ENCODE peak calls at places on chromosomes 2 and 18, in seven cellular contexts. K, U, D, P, Q, G and H are unnamed samples.
A peak's percentile ranks its signal among the peaks of the same experiment; 100 is the strongest.

GRCh38 chr2:180240774-180241173 is 233.7 kb upstream of the CWC22 start:
- DNase-seq in K (peak; percentile 41), U (no peak), D (no peak), P (no peak), Q (no peak), G (no peak), H (no peak)

GRCh38 chr2:54949431-54949830 is 100.8 kb downstream of the RTN4 start:
- DNase-seq in K (peak; percentile 40), U (no peak), D (no peak), P (no peak), Q (no peak), G (no peak), H (no peak)

GRCh38 chr2:8752385-8752784 is 70.5 kb downstream of the ID2 start:
- DNase-seq in K (no peak), U (no peak), D (no peak), P (no peak), Q (no peak), G (no peak), H (no peak)

GRCh38 chr18:9822587-9822986 is 63.2 kb upstream of the TXNDC2 start:
- DNase-seq in K (no peak), U (no peak), D (no peak), P (no peak), Q (no peak), G (no peak), H (no peak)

GRCh38 chr2:224343226-224343625 is 58.7 kb downstream of the FAM124B start:
- DNase-seq in K (no peak), U (no peak), D (no peak), P (no peak), Q (no peak), G (no peak), H (no peak)

GRCh38 chr2:231708773-231709635 is 679 bp downstream of the PTMA start:
- DNase-seq in K (peak; percentile 40), U (no peak), D (no peak), P (peak; percentile 57), Q (peak; percentile 47), G (peak; percentile 68), H (no peak)

GRCh38 chr2:178142274-178143065 is 30.2 kb downstream of the RBM45 start:
- DNase-seq in K (peak; percentile 9), U (no peak), D (no peak), P (no peak), Q (no peak), G (no peak), H (no peak)

GRCh38 chr2:118388771-118389170 is 300.5 kb downstream of the INSIG2 start:
- DNase-seq in K (peak; percentile 55), U (no peak), D (no peak), P (no peak), Q (no peak), G (no peak), H (no peak)

GRCh38 chr18:29251681-29252080 is 1074.8 kb upstream of the CDH2 start:
- DNase-seq in K (no peak), U (no peak), D (no peak), P (no peak), Q (no peak), G (no peak), H (no peak)

GRCh38 chr2:148876589-148877402 is 1.8 kb downstream of the KIF5C start:
- DNase-seq in K (no peak), U (no peak), D (no peak), P (no peak), Q (peak; percentile 35), G (peak; percentile 52), H (no peak)

GRCh38 chr2:219612605-219613286 is 14.7 kb upstream of the SLC4A3 start:
- DNase-seq in K (no peak), U (peak; percentile 65), D (no peak), P (no peak), Q (no peak), G (peak; percentile 63), H (no peak)

GRCh38 chr2:133324150-133324561 is 244.1 kb downstream of the NCKAP5 start:
- DNase-seq in K (peak; percentile 60), U (no peak), D (no peak), P (no peak), Q (no peak), G (no peak), H (no peak)

GRCh38 chr2:81658227-81658626 is 1353.7 kb upstream of the LRRTM1 start:
- DNase-seq in K (no peak), U (no peak), D (no peak), P (no peak), Q (no peak), G (no peak), H (no peak)
- H3K9me3 ChIP-seq in K (no peaks in the 10 kb centered on the region), U (peaks cover 5% of the 10 kb centered on the region), D (no peaks in the 10 kb centered on the region), P (peaks cover 34% of the 10 kb centered on the region), Q (peaks cover 5% of the 10 kb centered on the region), G (peaks cover 10% of the 10 kb centered on the region), H (no peaks in the 10 kb centered on the region)

GRCh38 chr2:37205689-37206341 is 9.5 kb downstream of the CEBPZOS start:
- DNase-seq in K (no peak), U (no peak), D (no peak), P (no peak), Q (no peak), G (no peak), H (no peak)
- H3K9me3 ChIP-seq in K (no peaks in the 10 kb centered on the region), U (no peaks in the 10 kb centered on the region), D (peaks cover 6% of the 10 kb centered on the region), P (peaks cover 55% of the 10 kb centered on the region), Q (no peaks in the 10 kb centered on the region), G (peaks cover 16% of the 10 kb centered on the region), H (peaks cover 20% of the 10 kb centered on the region)

GRCh38 chr2:63054812-63055509 is 4.3 kb downstream of the OTX1 start:
- DNase-seq in K (no peak), U (no peak), D (no peak), P (no peak), Q (no peak), G (no peak), H (no peak)
- H3K9me3 ChIP-seq in K (no peaks in the 10 kb centered on the region), U (no peaks in the 10 kb centered on the region), D (no peaks in the 10 kb centered on the region), P (no peaks in the 10 kb centered on the region), Q (no peaks in the 10 kb centered on the region), G (no peaks in the 10 kb centered on the region), H (no peaks in the 10 kb centered on the region)

GRCh38 chr18:52070295-52070756 is 269.7 kb upstream of the DCC start:
- DNase-seq in K (no peak), U (no peak), D (no peak), P (no peak), Q (no peak), G (no peak), H (no peak)

GRCh38 chr18:52063923-52064322 is 276.1 kb upstream of the DCC start:
- DNase-seq in K (no peak), U (no peak), D (no peak), P (no peak), Q (no peak), G (no peak), H (no peak)

GRCh38 chr18:52069201-52069600 is 270.8 kb upstream of the DCC start:
- DNase-seq in K (no peak), U (no peak), D (no peak), P (no peak), Q (no peak), G (no peak), H (no peak)
- H3K9me3 ChIP-seq in K (no peaks in the 10 kb centered on the region), U (no peaks in the 10 kb centered on the region), D (peaks cover 5% of the 10 kb centered on the region), P (peaks cover 56% of the 10 kb centered on the region), Q (no peaks in the 10 kb centered on the region), G (no peaks in the 10 kb centered on the region), H (no peaks in the 10 kb centered on the region)

GRCh38 chr2:116513991-116514390 is 1300.5 kb upstream of the DDX18 start:
- DNase-seq in K (no peak), U (no peak), D (no peak), P (no peak), Q (no peak), G (no peak), H (no peak)

GRCh38 chr2:116511426-116511825 is 1303.1 kb upstream of the DDX18 start:
- DNase-seq in K (no peak), U (no peak), D (no peak), P (no peak), Q (no peak), G (no peak), H (no peak)

GRCh38 chr2:116510117-116510671 is 1304.3 kb upstream of the DDX18 start:
- DNase-seq in K (no peak), U (no peak), D (no peak), P (no peak), Q (no peak), G (no peak), H (no peak)
- H3K9me3 ChIP-seq in K (no peaks in the 10 kb centered on the region), U (no peaks in the 10 kb centered on the region), D (no peaks in the 10 kb centered on the region), P (peaks cover 30% of the 10 kb centered on the region), Q (no peaks in the 10 kb centered on the region), G (no peaks in the 10 kb centered on the region), H (no peaks in the 10 kb centered on the region)

GRCh38 chr2:168655207-168655606 is 147.2 kb upstream of the NOSTRIN start:
- DNase-seq in K (no peak), U (no peak), D (no peak), P (no peak), Q (no peak), G (no peak), H (no peak)
- H3K9me3 ChIP-seq in K (no peaks in the 10 kb centered on the region), U (no peaks in the 10 kb centered on the region), D (no peaks in the 10 kb centered on the region), P (no peaks in the 10 kb centered on the region), Q (no peaks in the 10 kb centered on the region), G (no peaks in the 10 kb centered on the region), H (no peaks in the 10 kb centered on the region)

GRCh38 chr18:79424008-79424565 is 28.4 kb downstream of the NFATC1 start:
- DNase-seq in K (no peak), U (peak; percentile 88), D (peak; percentile 67), P (peak; percentile 69), Q (no peak), G (no peak), H (peak; percentile 89)

GRCh38 chr18:79423211-79424007 is 27.7 kb downstream of the NFATC1 start:
- DNase-seq in K (no peak), U (no peak), D (no peak), P (no peak), Q (no peak), G (no peak), H (no peak)

GRCh38 chr18:79425573-79425895 is 29.8 kb downstream of the NFATC1 start:
- DNase-seq in K (no peak), U (no peak), D (no peak), P (no peak), Q (no peak), G (no peak), H (no peak)

GRCh38 chr18:79426376-79427300 is 30.9 kb downstream of the NFATC1 start:
- DNase-seq in K (no peak), U (no peak), D (no peak), P (no peak), Q (no peak), G (no peak), H (no peak)

GRCh38 chr18:79424880-79425572 is 29.3 kb downstream of the NFATC1 start:
- DNase-seq in K (no peak), U (no peak), D (no peak), P (no peak), Q (no peak), G (no peak), H (no peak)
- H3K9me3 ChIP-seq in K (no peaks in the 10 kb centered on the region), U (no peaks in the 10 kb centered on the region), D (no peaks in the 10 kb centered on the region), P (no peaks in the 10 kb centered on the region), Q (no peaks in the 10 kb centered on the region), G (no peaks in the 10 kb centered on the region), H (no peaks in the 10 kb centered on the region)

GRCh38 chr18:53819174-53819573 is 405.3 kb downstream of the MBD2 start:
- DNase-seq in K (no peak), U (no peak), D (no peak), P (peak; percentile 18), Q (no peak), G (no peak), H (no peak)
- H3K9me3 ChIP-seq in K (no peaks in the 10 kb centered on the region), U (no peaks in the 10 kb centered on the region), D (no peaks in the 10 kb centered on the region), P (peaks cover 8% of the 10 kb centered on the region), Q (no peaks in the 10 kb centered on the region), G (no peaks in the 10 kb centered on the region), H (no peaks in the 10 kb centered on the region)